ENCODE peak calls at places on chromosomes 16 and 17, in six cellular contexts. Y is IMR-90, Q is GM23248, N is tibial nerve, H is H7, C is body of pancreas. E is an unnamed sample.

GRCh38 chr17:38418693-38419507 is 9.4 kb upstream of the ARHGAP23 start:
- DNase-seq in Y (no peak), Q (peak; percentile 42), N (no peak), H (peak; percentile 95), C (no peak), E (no peak)

GRCh38 chr17:78933959-78934568 is 8.9 kb upstream of the TIMP2 start:
- DNase-seq in Y (peak; percentile 100), Q (peak; percentile 97), N (peak; percentile 92), H (peak; percentile 88), C (peak; percentile 99), E (peak; percentile 99)

GRCh38 chr17:80395402-80396151 is 19.4 kb upstream of the ENDOV start:
- DNase-seq in Y (no peak), Q (peak; percentile 11), N (no peak), H (peak; percentile 73), C (no peak), E (no peak)

GRCh38 chr16:86479419-86479818 is 30.9 kb upstream of the FOXF1 start:
- DNase-seq in Y (peak; percentile 64), Q (no peak), N (no peak), H (no peak), C (no peak), E (no peak)

GRCh38 chr17:12021604-12022003 is 927 bp downstream of the MAP2K4 start:
- DNase-seq in Y (no peak), Q (no peak), N (no peak), H (no peak), C (no peak), E (no peak)

GRCh38 chr17:77489239-77489897 is 348.6 kb downstream of the SEC14L1 start:
- DNase-seq in Y (no peak), Q (no peak), N (no peak), H (peak; percentile 52), C (no peak), E (no peak)

GRCh38 chr16:30065943-30066881 is 652 bp downstream of the ALDOA start:
- DNase-seq in Y (peak; percentile 70), Q (peak; percentile 90), N (peak; percentile 35), H (no peak), C (no peak), E (peak; percentile 68)

GRCh38 chr17:68033636-68034451 is 1.7 kb upstream of the KPNA2 start:
- DNase-seq in Y (peak; percentile 65), Q (peak; percentile 42), N (no peak), H (peak; percentile 87), C (no peak), E (no peak)

GRCh38 chr16:67399749-67400704 is 6.7 kb upstream of the TPPP3 start:
- DNase-seq in Y (no peak), Q (no peak), N (no peak), H (peak; percentile 69), C (no peak), E (no peak)

GRCh38 chr17:13508916-13509315 is 92.8 kb downstream of the HS3ST3A1 start:
- DNase-seq in Y (no peak), Q (peak; percentile 21), N (no peak), H (no peak), C (no peak), E (no peak)

GRCh38 chr17:7579001-7579838 is at the start of gene CD68:
- DNase-seq in Y (peak; percentile 91), Q (peak; percentile 98), N (no peak), H (peak; percentile 83), C (peak; percentile 58), E (peak; percentile 73)

GRCh38 chr17:11853321-11854151 is 143.7 kb downstream of the ZNF18 start:
- DNase-seq in Y (no peak), Q (no peak), N (peak; percentile 18), H (no peak), C (no peak), E (no peak)

GRCh38 chr17:71495420-71495819 is 625.4 kb upstream of the SOX9 start:
- DNase-seq in Y (no peak), Q (no peak), N (no peak), H (no peak), C (no peak), E (no peak)

GRCh38 chr17:59848778-59849177 is 44.0 kb downstream of the TUBD1 start:
- DNase-seq in Y (peak; percentile 75), Q (peak; percentile 60), N (peak; percentile 38), H (no peak), C (peak; percentile 76), E (no peak)

GRCh38 chr17:75273968-75274708 is 3.1 kb upstream of the MIF4GD start:
- DNase-seq in Y (peak; percentile 77), Q (peak; percentile 88), N (no peak), H (no peak), C (no peak), E (no peak)

GRCh38 chr17:34584805-34585416 is 5.5 kb downstream of the TMEM132E start:
- DNase-seq in Y (peak; percentile 2), Q (peak; percentile 49), N (no peak), H (peak; percentile 62), C (no peak), E (no peak)

GRCh38 chr17:57338257-57338919 is 82.1 kb downstream of the MSI2 start:
- DNase-seq in Y (no peak), Q (no peak), N (no peak), H (peak; percentile 48), C (no peak), E (no peak)

GRCh38 chr17:82237083-82237745 is 8.4 kb downstream of the SLC16A3 start:
- DNase-seq in Y (no peak), Q (no peak), N (no peak), H (peak; percentile 87), C (peak; percentile 50), E (no peak)

GRCh38 chr17:40779181-40779909 is 3.0 kb downstream of the KRT27 start:
- DNase-seq in Y (no peak), Q (peak; percentile 6), N (no peak), H (no peak), C (peak; percentile 22), E (no peak)

GRCh38 chr17:50266384-50267073 is 7.7 kb upstream of the TMEM92 start:
- DNase-seq in Y (peak; percentile 88), Q (peak; percentile 91), N (peak; percentile 61), H (peak; percentile 51), C (peak; percentile 69), E (peak; percentile 91)

GRCh38 chr17:64718058-64718457 is 56.0 kb upstream of the SMURF2 start:
- DNase-seq in Y (no peak), Q (no peak), N (no peak), H (no peak), C (no peak), E (no peak)

GRCh38 chr16:49467540-49468372 is 94.2 kb downstream of the C16orf78 start:
- DNase-seq in Y (no peak), Q (no peak), N (no peak), H (peak; percentile 17), C (no peak), E (no peak)

DNA sequence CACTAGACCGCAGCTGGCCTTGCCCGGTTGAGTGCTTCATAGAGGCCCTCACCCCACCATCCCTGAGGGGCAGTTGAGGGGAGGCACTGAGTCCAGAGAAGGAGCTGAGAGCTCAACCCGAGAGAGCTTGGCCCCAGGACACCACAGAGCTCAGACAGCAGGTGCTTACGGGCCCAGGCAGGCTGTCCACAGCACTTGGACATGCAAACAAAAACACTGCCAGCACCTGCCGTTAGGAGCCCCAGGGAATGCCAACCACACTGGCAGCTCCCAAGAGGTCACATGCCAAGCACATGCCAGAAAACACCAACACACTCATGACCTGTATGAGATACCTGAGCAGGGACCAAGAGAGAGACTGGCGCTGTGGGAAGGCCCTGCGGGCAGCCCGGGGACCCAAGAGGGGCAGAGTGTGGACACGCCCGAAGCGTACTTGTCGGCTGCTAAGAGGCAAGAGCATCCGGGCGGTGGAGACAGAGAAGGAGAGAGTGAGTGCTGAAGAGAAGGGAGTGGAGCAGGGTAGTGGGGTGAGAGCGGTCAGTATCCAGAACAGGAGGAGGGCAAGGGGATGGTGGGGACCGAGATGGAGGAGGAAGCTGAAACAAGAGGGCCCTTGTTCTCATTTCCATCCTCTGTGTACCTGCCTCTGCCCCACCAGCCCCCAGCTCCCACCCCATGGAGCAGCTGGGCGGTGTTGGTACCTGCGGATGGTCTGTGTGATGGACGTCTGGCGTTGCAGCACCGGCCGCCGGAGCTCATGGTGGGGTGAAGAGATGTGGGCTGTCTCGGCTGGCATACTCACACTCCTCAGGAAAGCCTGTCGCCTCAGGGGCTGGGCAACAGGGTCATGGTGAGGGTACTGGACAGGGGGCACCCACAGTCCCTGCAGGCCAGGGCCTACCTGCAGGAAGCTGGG is 8.2 kb downstream of the RHBDF1 start:
- DNase-seq in Y (no peak), Q (no peak), N (no peak), H (no peak), C (no peak), E (no peak)
- H3K36me3 ChIP-seq in Y (peaks cover 56% of the 10 kb centered on the region), Q (peaks cover 2% of the 10 kb centered on the region), N (peaks cover 57% of the 10 kb centered on the region), H (peaks cover 9% of the 10 kb centered on the region), C (no peaks in the 10 kb centered on the region), E (peaks cover 67% of the 10 kb centered on the region)

GRCh38 chr16:27349276-27349675 is 35.5 kb downstream of the IL4R start:
- DNase-seq in Y (no peak), Q (no peak), N (no peak), H (no peak), C (no peak), E (no peak)

GRCh38 chr16:27344707-27345106 is 30.9 kb downstream of the IL4R start:
- DNase-seq in Y (no peak), Q (no peak), N (no peak), H (no peak), C (no peak), E (no peak)

GRCh38 chr16:27347930-27348685 is 34.3 kb downstream of the IL4R start:
- DNase-seq in Y (no peak), Q (no peak), N (no peak), H (no peak), C (no peak), E (no peak)

GRCh38 chr16:27345201-27345600 is 31.4 kb downstream of the IL4R start:
- DNase-seq in Y (no peak), Q (no peak), N (no peak), H (no peak), C (no peak), E (no peak)

GRCh38 chr16:27346818-27347217 is 33.0 kb downstream of the IL4R start:
- DNase-seq in Y (no peak), Q (no peak), N (no peak), H (no peak), C (no peak), E (no peak)
- H3K36me3 ChIP-seq in Y (peaks cover 85% of the 10 kb centered on the region), Q (peaks cover 19% of the 10 kb centered on the region), N (peaks cover 68% of the 10 kb centered on the region), H (no peaks in the 10 kb centered on the region), C (no peaks in the 10 kb centered on the region), E (peaks cover 9% of the 10 kb centered on the region)

GRCh38 chr17:45093444-45094110 is 32.5 kb downstream of the NMT1 start:
- DNase-seq in Y (no peak), Q (peak; percentile 44), N (peak; percentile 58), H (no peak), C (no peak), E (no peak)
- H3K36me3 ChIP-seq in Y (peaks cover 66% of the 10 kb centered on the region), Q (peaks cover 47% of the 10 kb centered on the region), N (peaks cover 87% of the 10 kb centered on the region), H (peaks cover 53% of the 10 kb centered on the region), C (peaks cover 20% of the 10 kb centered on the region), E (peaks cover 90% of the 10 kb centered on the region)

GRCh38 chr16:56898847-56899246 is 33.1 kb upstream of the HERPUD1 start:
- DNase-seq in Y (no peak), Q (no peak), N (no peak), H (no peak), C (no peak), E (no peak)

GRCh38 chr16:56894331-56894917 is 29.4 kb downstream of the SLC12A3 start:
- DNase-seq in Y (no peak), Q (no peak), N (no peak), H (no peak), C (no peak), E (no peak)

GRCh38 chr16:56895813-56896212 is 30.8 kb downstream of the SLC12A3 start:
- DNase-seq in Y (no peak), Q (no peak), N (no peak), H (no peak), C (no peak), E (no peak)

GRCh38 chr16:56896244-56896643 is 31.2 kb downstream of the SLC12A3 start:
- DNase-seq in Y (no peak), Q (no peak), N (no peak), H (no peak), C (peak; percentile 61), E (no peak)

GRCh38 chr16:56897026-56897799 is 32.2 kb downstream of the SLC12A3 start:
- DNase-seq in Y (no peak), Q (no peak), N (no peak), H (no peak), C (peak; percentile 75), E (no peak)
- H3K36me3 ChIP-seq in Y (no peaks in the 10 kb centered on the region), Q (no peaks in the 10 kb centered on the region), N (no peaks in the 10 kb centered on the region), H (no peaks in the 10 kb centered on the region), C (no peaks in the 10 kb centered on the region), E (no peaks in the 10 kb centered on the region)

E was measured in SJSA1.